ENCODE peak calls at places on chromosome 15, in six cellular contexts. V is mesendoderm, K is A549, C is aorta, D is RWPE2, U is suprapubic skin. H is an unnamed sample. For H3K4me1, the result is how much of the 10 kb centered on the place peaks cover.

GRCh38 chr15:44102675-44103254 is 92.3 kb downstream of the FRMD5 start:
- DNase-seq in D (peak), C (no peak), U (no peak), K (peak), V (no peak), H (no peak)

GRCh38 chr15:92112180-92112579 is 258.7 kb downstream of the SLCO3A1 start:
- DNase-seq in U (no peak), V (no peak), D (no peak), C (no peak), K (no peak), H (no peak)

GRCh38 chr15:27906802-27907201 is 192.3 kb downstream of the OCA2 start:
- DNase-seq in C (no peak), U (no peak), V (no peak), K (no peak), D (no peak), H (no peak)

GRCh38 chr15:41161336-41161735 is 45.3 kb upstream of the INO80 start:
- DNase-seq in K (peak), U (no peak), C (no peak), V (no peak), D (no peak), H (no peak)

GRCh38 chr15:36925671-36926421 is 174.5 kb downstream of the MEIS2 start:
- DNase-seq in V (peak), U (no peak), D (no peak), C (no peak), K (no peak), H (no peak)

GRCh38 chr15:37880009-37880834 is 54.2 kb upstream of the TMCO5A start:
- DNase-seq in U (no peak), V (peak), C (no peak), K (peak), D (no peak), H (no peak)

GRCh38 chr15:77808077-77808476 is 175.4 kb upstream of the LINGO1 start:
- DNase-seq in K (no peak), U (no peak), C (no peak), D (no peak), V (no peak), H (no peak)

GRCh38 chr15:80999623-81000036 is 1.1 kb upstream of the TLNRD1 start:
- DNase-seq in D (no peak), C (no peak), U (no peak), K (no peak), V (no peak), H (peak)

GRCh38 chr15:37102315-37103021 is 2.1 kb upstream of the MEIS2 start:
- DNase-seq in U (no peak), C (no peak), K (peak), D (no peak), V (peak), H (no peak)

GRCh38 chr15:49331951-49332350 is 91.1 kb upstream of the FGF7 start:
- DNase-seq in D (no peak), U (no peak), V (no peak), C (no peak), K (no peak), H (no peak)

GRCh38 chr15:49330166-49330565 is 92.9 kb upstream of the FGF7 start:
- DNase-seq in V (no peak), D (no peak), U (no peak), K (no peak), C (no peak), H (no peak)

GRCh38 chr15:49323207-49323606 is 99.8 kb upstream of the FGF7 start:
- DNase-seq in C (no peak), K (no peak), D (no peak), U (no peak), V (no peak), H (no peak)

GRCh38 chr15:49328941-49329340 is 94.1 kb upstream of the FGF7 start:
- DNase-seq in K (no peak), C (no peak), D (no peak), U (no peak), V (peak), H (no peak)

GRCh38 chr15:49327927-49328326 is 95.1 kb upstream of the FGF7 start:
- DNase-seq in C (no peak), D (no peak), U (no peak), V (no peak), K (no peak), H (no peak)
- H3K4me1 ChIP-seq in C (under half), D (under half), U (under half), V (under half), K (under half), H (under half)

DNA sequence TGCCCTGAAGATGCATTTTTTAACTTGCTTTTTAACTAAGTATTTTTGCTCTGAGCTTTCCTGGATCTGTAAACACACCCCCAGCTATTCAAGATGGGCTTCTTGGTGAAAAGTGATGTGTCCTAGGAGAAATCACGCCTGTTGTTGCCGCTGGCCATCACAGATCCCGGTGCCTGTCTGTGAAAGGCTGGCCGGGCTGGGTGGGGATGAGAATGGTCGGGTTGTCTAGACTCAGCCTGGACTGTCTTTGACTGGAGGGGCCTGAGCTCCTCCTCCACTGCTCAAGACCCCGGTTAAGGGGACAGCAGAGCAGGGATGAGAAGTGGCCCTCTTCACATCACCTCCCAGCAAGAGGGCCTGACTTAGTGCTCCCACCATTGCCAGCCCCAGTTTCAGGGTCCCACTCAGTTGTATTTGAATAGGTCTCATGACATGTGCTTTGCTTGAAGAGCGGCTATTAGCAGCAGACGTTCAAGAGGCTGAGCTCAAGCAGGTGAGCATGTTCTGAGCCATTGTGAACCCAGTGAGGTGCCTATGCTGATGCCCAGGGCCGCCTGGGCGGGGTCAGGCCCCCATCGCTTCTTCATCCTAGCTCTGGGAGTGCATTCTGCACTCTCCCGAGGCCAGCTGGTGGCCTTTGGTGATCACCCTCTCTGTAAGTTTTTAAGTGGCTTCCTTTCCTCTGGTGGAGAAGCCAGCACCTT is 79.9 kb downstream of the IGF1R start:
- DNase-seq in U (no peak), D (no peak), V (peak), C (no peak), K (peak), H (no peak)
- H3K4me1 ChIP-seq in U (under half), D (under half), V (under half), C (under half), K (half or more), H (under half)

GRCh38 chr15:85621096-85621495 is 173.6 kb downstream of the KLHL25 start:
- DNase-seq in V (no peak), D (no peak), K (no peak), U (no peak), C (no peak), H (no peak)

GRCh38 chr15:85615930-85616329 is 178.8 kb downstream of the KLHL25 start:
- DNase-seq in C (no peak), K (peak), D (no peak), V (peak), U (no peak), H (no peak)

GRCh38 chr15:85620321-85621044 is 174.2 kb downstream of the KLHL25 start:
- DNase-seq in C (no peak), D (no peak), K (no peak), V (no peak), U (no peak), H (no peak)

GRCh38 chr15:85616549-85616948 is 178.2 kb downstream of the KLHL25 start:
- DNase-seq in U (no peak), D (no peak), V (no peak), C (no peak), K (no peak), H (no peak)

DNA sequence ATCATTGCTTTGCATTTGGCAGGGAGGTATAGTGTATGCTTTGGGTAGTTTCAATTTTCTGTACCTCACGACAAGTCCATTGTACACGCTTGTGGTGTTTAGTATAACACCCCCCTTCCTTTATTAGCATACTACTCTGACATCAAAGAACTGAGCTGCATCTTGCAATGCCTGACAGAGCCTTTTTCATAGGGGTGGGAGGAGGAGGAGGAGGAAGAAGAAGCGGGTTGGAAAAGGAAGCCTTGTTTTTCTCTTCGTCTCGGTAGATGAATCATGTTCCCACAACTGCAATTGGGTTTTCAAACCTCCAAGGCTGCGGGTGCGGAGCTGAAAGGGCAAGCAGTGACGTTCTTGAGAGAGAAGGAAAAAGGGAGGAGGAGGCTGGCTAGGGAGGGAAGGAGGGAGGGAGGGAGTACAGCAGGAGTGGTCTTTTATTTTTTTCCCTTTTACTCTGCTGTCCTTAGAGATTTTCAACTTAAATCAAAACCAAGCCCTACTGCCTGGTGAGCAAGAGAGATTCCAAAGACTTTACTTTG is 175.7 kb downstream of the KLHL25 start:
- DNase-seq in C (peak), K (peak), D (peak), V (peak), U (peak), H (no peak)
- H3K4me1 ChIP-seq in C (under half), K (half or more), D (under half), V (under half), U (half or more), H (under half)

DNA sequence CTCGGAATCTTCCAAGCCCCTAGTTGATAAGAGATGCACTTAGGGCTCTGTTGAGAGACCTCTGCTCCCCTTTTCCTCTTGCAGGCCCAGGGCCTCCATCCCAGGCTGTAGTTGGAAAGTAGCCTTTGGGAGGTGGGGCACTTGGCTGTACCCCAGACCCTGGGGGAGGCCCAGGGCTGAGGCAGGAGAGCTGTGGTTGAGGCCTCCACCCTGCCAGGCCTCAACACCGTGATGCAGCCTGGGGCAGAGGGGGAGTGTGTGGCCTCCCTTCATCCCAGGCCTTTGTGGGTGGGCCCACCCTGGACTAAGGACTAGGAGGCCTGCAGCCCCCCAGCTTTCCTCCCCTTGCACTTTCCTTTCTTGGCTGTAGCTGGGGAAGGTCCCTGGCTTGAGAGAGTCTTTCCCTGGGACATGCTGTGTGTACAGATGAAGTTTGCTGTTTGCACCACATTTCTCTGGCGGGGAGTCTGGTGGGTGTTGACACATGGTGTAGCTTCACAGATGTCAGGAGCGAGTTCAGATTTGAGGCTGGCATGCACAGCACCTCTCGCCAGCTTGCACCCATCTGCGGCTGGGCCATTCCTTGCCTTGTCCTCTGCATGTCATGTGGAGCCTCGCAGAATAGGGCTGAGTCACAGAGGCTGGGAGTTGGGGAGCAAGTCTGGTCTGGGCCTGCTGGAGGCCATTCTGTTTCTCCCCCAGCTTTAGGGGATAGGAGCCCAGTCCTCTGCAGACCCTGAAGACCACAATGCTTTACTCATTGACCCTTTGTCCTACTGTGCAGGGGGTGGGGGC is 13.7 kb downstream of the PLEKHO2 start:
- DNase-seq in D (no peak), U (no peak), C (peak), K (no peak), V (no peak), H (no peak)
- H3K4me1 ChIP-seq in D (under half), U (half or more), C (under half), K (under half), V (under half), H (under half)